ENCODE peak calls at places on chromosomes 6 and 20, in five cellular contexts. Q, X, E, K and U are unnamed samples.

GRCh38 chr20:51354191-51354768 is 188.2 kb downstream of the NFATC2 start:
- DNase-seq in K (no peak), Q (no peak), X (no peak), E (no peak), U (no peak)

GRCh38 chr6:144007779-144008500 is at the start of gene PLAGL1:
- DNase-seq in K (peak; percentile 84), E (no peak), Q (peak; percentile 28), X (no peak), U (peak; percentile 35)

GRCh38 chr6:1610497-1611321 is 994 bp downstream of the FOXC1 start:
- DNase-seq in X (no peak), K (no peak), Q (no peak), E (no peak), U (peak; percentile 33)

GRCh38 chr20:3679749-3680700 is 1.8 kb downstream of the ADAM33 start:
- DNase-seq in Q (no peak), X (no peak), K (no peak), E (no peak), U (no peak)

GRCh38 chr6:49269190-49269589 is 193.9 kb downstream of the MMUT start:
- DNase-seq in Q (no peak), E (no peak), X (no peak), K (no peak), U (no peak)

GRCh38 chr6:105397987-105398386 is 4.9 kb downstream of the PREP start:
- DNase-seq in K (no peak), Q (no peak), E (no peak), X (no peak), U (no peak)

GRCh38 chr6:79670789-79671188 is 39.7 kb downstream of the SH3BGRL2 start:
- DNase-seq in E (no peak), Q (no peak), X (no peak), K (no peak), U (no peak)

GRCh38 chr20:57195023-57195758 is 71.2 kb downstream of the BMP7 start:
- DNase-seq in Q (no peak), E (no peak), X (no peak), K (no peak), U (no peak)

GRCh38 chr6:31299511-31299910 is 27.6 kb upstream of the HLA-C start:
- DNase-seq in E (no peak), K (no peak), Q (no peak), X (no peak), U (no peak)

GRCh38 chr6:70241991-70242420 is 60.9 kb downstream of the COL9A1 start:
- DNase-seq in E (no peak), K (no peak), Q (no peak), X (no peak), U (no peak)

GRCh38 chr6:91097316-91097878 is 510.5 kb upstream of the MAP3K7 start:
- DNase-seq in E (no peak), K (no peak), X (no peak), Q (no peak), U (no peak)

GRCh38 chr6:138464085-138464484 is 35.2 kb downstream of the NHSL1 start:
- DNase-seq in K (no peak), Q (no peak), X (no peak), E (no peak), U (no peak)

GRCh38 chr6:157453978-157454377 is 73.0 kb downstream of the ZDHHC14 start:
- DNase-seq in X (no peak), Q (no peak), E (no peak), K (no peak), U (no peak)

GRCh38 chr20:4068708-4069107 is 53.4 kb upstream of the RNF24 start:
- DNase-seq in Q (no peak), K (peak; percentile 55), X (no peak), E (no peak), U (no peak)

GRCh38 chr6:146544783-146545182 is 1.1 kb downstream of the RAB32 start:
- DNase-seq in X (no peak), K (no peak), E (no peak), Q (no peak), U (no peak)

GRCh38 chr6:16673011-16673797 is 88.1 kb downstream of the ATXN1 start:
- DNase-seq in E (no peak), Q (no peak), K (no peak), X (no peak), U (no peak)

GRCh38 chr20:35839891-35840290 is 68.1 kb downstream of the PHF20 start:
- DNase-seq in Q (no peak), X (no peak), K (no peak), E (no peak), U (no peak)

GRCh38 chr6:149031545-149032317 is 284.9 kb downstream of the UST start:
- DNase-seq in E (peak; percentile 10), X (no peak), Q (peak; percentile 29), K (no peak), U (peak; percentile 62)

GRCh38 chr6:17945111-17945510 is 42.3 kb downstream of the KIF13A start:
- DNase-seq in Q (no peak), K (no peak), E (no peak), X (no peak), U (no peak)

GRCh38 chr6:123972600-123973294 is 169.1 kb downstream of the NKAIN2 start:
- DNase-seq in Q (no peak), K (no peak), E (no peak), X (no peak), U (no peak)

GRCh38 chr6:5094327-5094726 is 9.2 kb downstream of the PPP1R3G start:
- DNase-seq in X (no peak), K (no peak), E (no peak), Q (no peak), U (no peak)

GRCh38 chr6:34106421-34106820 is 39.5 kb downstream of the GRM4 start:
- DNase-seq in K (no peak), Q (no peak), X (no peak), E (no peak), U (no peak)

GRCh38 chr6:138038148-138038870 is 68.9 kb downstream of the PERP start:
- DNase-seq in Q (no peak), X (no peak), K (no peak), E (no peak), U (peak; percentile 20)

GRCh38 chr20:23435675-23436539 is 3.6 kb upstream of the CSTL1 start:
- DNase-seq in Q (no peak), E (no peak), K (no peak), X (no peak), U (no peak)

GRCh38 chr6:1094306-1094705 is 217.6 kb upstream of the FOXQ1 start:
- DNase-seq in E (no peak), K (no peak), X (no peak), Q (no peak), U (no peak)

GRCh38 chr20:17625246-17626051 is 55.6 kb downstream of the DSTN start:
- DNase-seq in E (no peak), Q (no peak), X (no peak), K (peak; percentile 64), U (no peak)

GRCh38 chr20:18837710-18838109 is 24.1 kb downstream of the SCP2D1 start:
- DNase-seq in X (no peak), K (no peak), Q (no peak), E (no peak), U (no peak)

GRCh38 chr20:34045294-34045693 is 51.6 kb downstream of the RALY start:
- DNase-seq in K (no peak), X (no peak), Q (no peak), E (no peak), U (no peak)

GRCh38 chr6:75065524-75065923 is 140.3 kb downstream of the COL12A1 start:
- DNase-seq in Q (no peak), K (no peak), E (no peak), X (no peak), U (peak; percentile 8)

GRCh38 chr20:63529180-63529860 is 7.9 kb downstream of the PTK6 start:
- DNase-seq in E (no peak), Q (no peak), K (no peak), X (no peak), U (peak; percentile 1)